ENCODE peak calls at places on chromosomes 4 and X, in six cellular contexts. U is stomach; T is AG04450; P is omental fat pad; Y is skeletal muscle cell; J is activated naive CD4-positive, alpha-beta T cell treated with Interleukin-2 at 50 U/mL for 16 hours. E is an unnamed sample.
A peak's percentile ranks its signal among the peaks of the same experiment; 100 is the strongest.

GRCh38 chr4:101232074-101232776 is 115.1 kb downstream of the PPP3CA start:
- DNase-seq in J (peak; percentile 44), U (no peak), Y (peak; percentile 48), P (no peak), T (no peak), E (peak; percentile 72)

GRCh38 chrX:103878466-103879151 is 46.6 kb upstream of the RAB9B start:
- DNase-seq in P (no peak), U (no peak), J (no peak), Y (peak; percentile 14), T (peak; percentile 24), E (peak; percentile 77)

GRCh38 chr4:57548856-57549255 is 438.7 kb upstream of the IGFBP7 start:
- DNase-seq in U (no peak), P (no peak), Y (no peak), T (no peak), J (no peak), E (no peak)

GRCh38 chr4:148643851-148644250 is 201.6 kb upstream of the NR3C2 start:
- DNase-seq in P (no peak), Y (no peak), U (no peak), J (no peak), T (no peak), E (no peak)

GRCh38 chr4:7073526-7074390 is 5.9 kb upstream of the GRPEL1 start:
- DNase-seq in U (no peak), T (no peak), P (no peak), Y (no peak), J (no peak), E (peak; percentile 45)

GRCh38 chr4:86038037-86038436 is 321.8 kb downstream of the MAPK10 start:
- DNase-seq in J (no peak), T (no peak), U (no peak), Y (no peak), P (no peak), E (no peak)

GRCh38 chr4:4735870-4736269 is 123.6 kb upstream of the MSX1 start:
- DNase-seq in U (no peak), T (no peak), J (no peak), P (no peak), Y (no peak), E (peak; percentile 26)

GRCh38 chr4:20195071-20195885 is 56.4 kb upstream of the SLIT2 start:
- DNase-seq in Y (no peak), U (no peak), J (no peak), T (no peak), P (no peak), E (no peak)

GRCh38 chr4:185227131-185227551 is 17.7 kb downstream of the SNX25 start:
- DNase-seq in J (no peak), T (no peak), P (no peak), U (no peak), Y (no peak), E (no peak)

GRCh38 chr4:33780952-33781655 is 2463.2 kb downstream of the ARAP2 start:
- DNase-seq in J (no peak), T (no peak), Y (peak; percentile 30), U (no peak), P (no peak), E (peak; percentile 48)

GRCh38 chr4:128244379-128244778 is 43.2 kb downstream of the PGRMC2 start:
- DNase-seq in P (no peak), J (no peak), U (no peak), T (no peak), Y (no peak), E (no peak)

GRCh38 chr4:172688536-172688935 is 480.1 kb upstream of the GALNT7 start:
- DNase-seq in T (no peak), P (no peak), Y (no peak), J (no peak), U (no peak), E (no peak)

GRCh38 chrX:63718010-63718694 is 66.9 kb downstream of the ARHGEF9 start:
- DNase-seq in J (no peak), U (no peak), P (no peak), T (no peak), Y (no peak), E (no peak)

GRCh38 chrX:103954259-103954658 is 8.2 kb upstream of the TMSB15B start:
- DNase-seq in U (no peak), T (no peak), Y (no peak), P (no peak), J (no peak), E (no peak)

GRCh38 chr4:72390409-72390808 is 178.6 kb downstream of the ADAMTS3 start:
- DNase-seq in U (no peak), Y (no peak), P (no peak), J (no peak), T (no peak), E (peak; percentile 20)

GRCh38 chr4:108881190-108881589 is 118.3 kb upstream of the ETNPPL start:
- DNase-seq in J (no peak), T (peak; percentile 59), U (no peak), Y (peak; percentile 67), P (no peak), E (peak; percentile 87)

GRCh38 chrX:10471426-10471825 is 149.0 kb downstream of the MID1 start:
- DNase-seq in J (no peak), Y (no peak), U (no peak), P (no peak), T (no peak), E (no peak)

GRCh38 chr4:147843162-147843561 is 111.3 kb downstream of the ARHGAP10 start:
- DNase-seq in T (no peak), J (no peak), P (no peak), Y (no peak), U (no peak), E (peak; percentile 45)

GRCh38 chrX:68387786-68388185 is 45.5 kb downstream of the OPHN1 start:
- DNase-seq in P (no peak), T (no peak), Y (no peak), U (no peak), J (no peak), E (no peak)

GRCh38 chrX:74232859-74233258 is 71.1 kb upstream of the ZCCHC13 start:
- DNase-seq in U (no peak), J (no peak), P (no peak), T (no peak), Y (no peak), E (no peak)

GRCh38 chr4:146261046-146261445 is 46.7 kb downstream of the REELD1 start:
- DNase-seq in U (no peak), T (no peak), P (no peak), Y (no peak), J (no peak), E (no peak)

GRCh38 chrX:93242897-93243296 is 430.5 kb downstream of the NAP1L3 start:
- DNase-seq in T (no peak), Y (no peak), P (no peak), J (no peak), U (no peak), E (no peak)

GRCh38 chr4:180617203-180617602 is 1626.0 kb upstream of the TENM3 start:
- DNase-seq in T (no peak), Y (no peak), U (no peak), J (no peak), P (no peak), E (no peak)

GRCh38 chr4:26130173-26130572 is 190.6 kb upstream of the RBPJ start:
- DNase-seq in P (no peak), T (no peak), J (peak; percentile 23), U (no peak), Y (no peak), E (no peak)

GRCh38 chrX:139642241-139642927 is 65.6 kb downstream of the MCF2 start:
- DNase-seq in Y (no peak), U (no peak), J (no peak), P (no peak), T (no peak), E (peak; percentile 27)

GRCh38 chr4:182142146-182143085 is 100.8 kb upstream of the TENM3 start:
- DNase-seq in Y (peak; percentile 22), P (no peak), J (no peak), T (no peak), U (no peak), E (peak; percentile 36)

GRCh38 chrX:133005616-133006015 is 47.2 kb upstream of the HS6ST2 start:
- DNase-seq in U (no peak), T (no peak), J (no peak), Y (no peak), P (no peak), E (no peak)

GRCh38 chr4:825063-825968 is 613 bp downstream of the CPLX1 start:
- DNase-seq in U (no peak), J (peak; percentile 25), Y (no peak), T (no peak), P (no peak), E (no peak)

GRCh38 chr4:10605746-10606482 is 78.7 kb downstream of the CLNK start:
- DNase-seq in Y (no peak), T (peak; percentile 42), J (no peak), U (no peak), P (no peak), E (peak; percentile 93)

GRCh38 chrX:115952417-115953092 is 218.0 kb upstream of the AGTR2 start:
- DNase-seq in J (no peak), Y (no peak), T (no peak), P (no peak), U (no peak), E (no peak)

GRCh38 chrX:1086444-1087409 is 125.7 kb downstream of the CRLF2 start:
- DNase-seq in P (no peak), Y (no peak), J (no peak), U (no peak), T (no peak), E (peak; percentile 4)

GRCh38 chr4:33959519-33959918 is 2284.8 kb downstream of the ARAP2 start:
- DNase-seq in Y (no peak), T (no peak), P (no peak), J (no peak), U (no peak), E (no peak)

GRCh38 chr4:9983211-9983610 is 38.1 kb downstream of the SLC2A9 start:
- DNase-seq in U (no peak), T (no peak), P (no peak), J (no peak), Y (no peak), E (no peak)

GRCh38 chr4:166391501-166391900 is 518.5 kb downstream of the TLL1 start:
- DNase-seq in J (no peak), U (no peak), P (no peak), T (no peak), Y (no peak), E (no peak)

GRCh38 chr4:37415845-37416369 is 171.4 kb downstream of the NWD2 start:
- DNase-seq in T (no peak), U (no peak), P (no peak), Y (no peak), J (no peak), E (no peak)

GRCh38 chrX:24196509-24196908 is 47.0 kb downstream of the ZFX start:
- DNase-seq in U (no peak), T (no peak), Y (no peak), P (no peak), J (no peak), E (no peak)

GRCh38 chr4:170087163-170087700 is 2.5 kb downstream of the AADAT start:
- DNase-seq in T (no peak), Y (no peak), U (no peak), J (no peak), P (no peak), E (no peak)